ENCODE peak calls at places on chromosomes 12 and 14, in five cellular contexts. T is stomach, S is heart left ventricle, E is ovary, Z is esophagus squamous epithelium. C is an unnamed sample.

GRCh38 chr14:99718811-99719192 is 34.7 kb downstream of the CYP46A1 start:
- DNase-seq in T (no peak), S (no peak), E (no peak), Z (no peak), C (no peak)

GRCh38 chr14:104700224-104700623 is 10.8 kb downstream of the INF2 start:
- DNase-seq in T (no peak), S (no peak), E (no peak), Z (no peak), C (no peak)

GRCh38 chr12:68410018-68410650 is 78.0 kb upstream of the MDM1 start:
- DNase-seq in T (no peak), S (no peak), E (no peak), Z (no peak), C (no peak)

GRCh38 chr12:84786622-84787021 is 126.0 kb downstream of the SLC6A15 start:
- DNase-seq in T (no peak), S (no peak), E (no peak), Z (no peak), C (no peak)

GRCh38 chr12:51028126-51028810 is 2.1 kb upstream of the SLC11A2 start:
- DNase-seq in T (no peak), S (no peak), E (no peak), Z (no peak), C (no peak)

GRCh38 chr14:51087024-51087423 is 7.9 kb downstream of the TRIM9 start:
- DNase-seq in T (no peak), S (no peak), E (no peak), Z (no peak), C (no peak)

GRCh38 chr12:122403831-122404230 is 18.6 kb downstream of the CLIP1 start:
- DNase-seq in T (no peak), S (no peak), E (no peak), Z (no peak), C (no peak)

GRCh38 chr12:50638482-50638880 is 125.4 kb upstream of the ATF1 start:
- DNase-seq in T (no peak), S (no peak), E (no peak), Z (no peak), C (no peak)

GRCh38 chr12:48038085-48038484 is 33.8 kb upstream of the COL2A1 start:
- DNase-seq in T (no peak), S (no peak), E (no peak), Z (no peak), C (no peak)

DNA sequence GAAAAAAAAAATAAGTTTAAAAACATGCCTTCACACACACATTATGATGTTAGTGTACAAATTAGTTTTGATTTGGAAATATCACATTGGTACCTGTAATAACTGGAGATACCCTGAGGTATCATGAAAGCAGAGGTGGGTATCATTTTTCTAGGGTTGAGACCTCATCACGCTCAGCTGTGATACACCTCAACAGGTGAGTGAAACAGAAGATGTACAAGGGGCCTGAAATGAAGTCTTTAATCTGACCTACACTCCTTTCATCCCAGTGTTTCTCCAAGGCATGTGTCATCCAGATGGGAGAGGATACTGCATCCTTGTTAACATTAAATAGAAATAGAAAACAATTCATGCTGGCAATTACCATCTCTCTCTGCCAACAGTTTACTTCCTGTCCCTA is 7.4 kb downstream of the BMP4 start:
- DNase-seq in T (no peak), S (no peak), E (no peak), Z (no peak), C (no peak)
- H3K4me3 ChIP-seq in T (no peak overlapping the region), S (no peak overlapping the region), E (no peak overlapping the region), Z (no peak overlapping the region), C (no peak overlapping the region)

GRCh38 chr12:114479831-114480230 is 73.9 kb upstream of the TBX5 start:
- DNase-seq in T (no peak), S (no peak), E (no peak), Z (no peak), C (no peak)

GRCh38 chr12:114480309-114481199 is 74.6 kb upstream of the TBX5 start:
- DNase-seq in T (no peak), S (no peak), E (no peak), Z (no peak), C (no peak)

GRCh38 chr12:114473717-114474116 is 67.8 kb upstream of the TBX5 start:
- DNase-seq in T (no peak), S (no peak), E (no peak), Z (no peak), C (no peak)

GRCh38 chr12:114478891-114479290 is 72.9 kb upstream of the TBX5 start:
- DNase-seq in T (no peak), S (no peak), E (no peak), Z (no peak), C (no peak)

GRCh38 chr12:114476159-114476558 is 70.2 kb upstream of the TBX5 start:
- DNase-seq in T (no peak), S (no peak), E (no peak), Z (no peak), C (no peak)
- TF ChIP-seq CTCF in T (no peak), S (peak; percentile 62), E (no peak), Z (peak; percentile 45), C (no peak)

GRCh38 chr14:74262076-74262475 is 22.8 kb downstream of the VSX2 start:
- DNase-seq in T (no peak), S (no peak), E (no peak), Z (no peak), C (no peak)
- TF ChIP-seq POLR2A in T (no peak), S (no peak), E (no peak), Z (no peak), C (no peak)

GRCh38 chr14:102318781-102319276 is 717 bp upstream of the ZNF839 start:
- DNase-seq in T (no peak), S (no peak), E (peak; percentile 50), Z (no peak), C (no peak)
- H3K4me3 ChIP-seq in T (peak overlapping the region; percentile 72), S (peak overlapping the region; percentile 97), E (peak overlapping the region; percentile 56), Z (peak overlapping the region; percentile 62), C (peak overlapping the region; percentile 51)

DNA sequence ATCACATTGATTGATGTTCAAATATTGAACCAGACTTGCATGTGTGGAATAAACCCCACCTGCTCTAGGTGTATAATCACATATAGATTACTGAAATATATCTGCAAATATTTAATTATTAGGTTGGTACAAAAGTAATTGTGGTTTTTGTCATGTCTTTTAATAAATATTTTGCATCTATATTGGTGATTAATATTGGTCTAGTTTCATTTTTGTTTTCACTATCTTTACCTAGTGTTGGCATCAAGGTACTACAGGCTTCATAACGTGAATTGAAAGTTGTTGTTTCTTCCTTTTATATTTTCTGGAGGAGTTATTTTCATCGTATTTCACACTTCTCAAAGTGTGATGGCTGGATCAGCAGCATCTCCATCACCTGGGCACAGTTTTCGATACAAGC is 740.0 kb upstream of the TMEM132C start:
- DNase-seq in T (no peak), S (no peak), E (no peak), Z (no peak), C (no peak)
- TF ChIP-seq CTCF in T (no peak), S (no peak), E (no peak), Z (no peak), C (no peak)

GRCh38 chr12:28180791-28181190 is 9.5 kb upstream of the CCDC91 start:
- DNase-seq in T (no peak), S (no peak), E (no peak), Z (no peak), C (no peak)

GRCh38 chr12:28178775-28179174 is 11.5 kb upstream of the CCDC91 start:
- DNase-seq in T (no peak), S (no peak), E (no peak), Z (no peak), C (no peak)

GRCh38 chr12:28189774-28190320 is 409 bp upstream of the CCDC91 start:
- DNase-seq in T (no peak), S (no peak), E (peak; percentile 18), Z (no peak), C (no peak)

GRCh38 chr12:28184378-28184777 is 5.9 kb upstream of the CCDC91 start:
- DNase-seq in T (no peak), S (no peak), E (no peak), Z (no peak), C (no peak)
- TF ChIP-seq POLR2A in T (no peak), S (no peak), E (no peak), Z (no peak), C (no peak)

DNA sequence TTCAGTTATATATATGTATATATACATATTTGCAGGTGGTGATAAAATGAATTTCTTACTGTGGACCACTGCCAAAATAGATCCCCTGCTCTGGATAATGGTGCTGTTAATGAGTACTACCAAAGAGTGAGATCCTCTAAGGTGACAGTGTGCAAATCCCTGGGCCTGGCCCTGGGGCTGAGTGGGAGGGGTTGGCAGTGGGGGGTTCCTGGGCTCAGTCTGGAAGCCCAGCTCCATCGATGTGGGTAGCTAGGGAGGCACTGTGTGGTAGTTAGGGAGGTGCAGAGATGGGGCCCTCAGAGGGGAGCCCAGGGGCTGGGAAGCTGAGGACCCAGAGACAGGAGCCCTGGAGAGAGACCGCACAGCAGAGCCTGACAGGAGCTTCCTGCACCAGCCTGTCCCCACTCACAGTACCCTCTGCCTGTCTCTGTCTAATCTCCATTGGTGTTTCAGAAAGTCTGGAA is 9.1 kb downstream of the KRT8 start:
- DNase-seq in T (no peak), S (no peak), E (no peak), Z (no peak), C (no peak)
- H3K4me3 ChIP-seq in T (no peak overlapping the region), S (no peak overlapping the region), E (no peak overlapping the region), Z (no peak overlapping the region), C (no peak overlapping the region)

GRCh38 chr14:39755269-39755878 is 323.1 kb upstream of the FBXO33 start:
- DNase-seq in T (no peak), S (no peak), E (no peak), Z (no peak), C (no peak)
- TF ChIP-seq CTCF in T (no peak), S (no peak), E (no peak), Z (no peak), C (no peak)